ENCODE peak calls at places on chromosomes 6 and 20, in seven cellular contexts. Y is lung; O is cardiac muscle cell; J is SW480; G is SJSA1; V is T-helper 2 cell treated with Interferon-gamma antibody and Interleukin-4, amounts not matched to agents 5 μg/mL and 100 μg/mL, for 36 hours; T is iPS-NIHi11. N is an unnamed sample.
A peak's percentile ranks its signal among the peaks of the same experiment; 100 is the strongest.

GRCh38 chr6:4259391-4259790 is 124.0 kb upstream of the ECI2 start:
- DNase-seq in Y (no peak), O (no peak), J (no peak), G (no peak), V (no peak), T (no peak), N (no peak)

GRCh38 chr6:124958759-124959354 is 3.4 kb upstream of the RNF217 start:
- DNase-seq in Y (no peak), O (no peak), J (peak; percentile 42), G (no peak), V (no peak), T (no peak), N (no peak)

GRCh38 chr6:157069585-157069984 is 253.7 kb downstream of the TMEM242 start:
- DNase-seq in Y (no peak), O (peak; percentile 24), J (no peak), G (no peak), V (no peak), T (peak; percentile 21), N (no peak)

GRCh38 chr20:35560105-35560511 is 18.2 kb downstream of the ERGIC3 start:
- DNase-seq in Y (no peak), O (no peak), J (no peak), G (no peak), V (no peak), T (no peak), N (no peak)

GRCh38 chr20:64116541-64117423 is 9.4 kb upstream of the NPBWR2 start:
- DNase-seq in Y (no peak), O (no peak), J (no peak), G (peak; percentile 42), V (peak; percentile 3), T (peak; percentile 7), N (no peak)

GRCh38 chr6:168216139-168216538 is 103.4 kb downstream of the DACT2 start:
- DNase-seq in Y (no peak), O (no peak), J (no peak), G (no peak), V (no peak), T (peak; percentile 53), N (no peak)

GRCh38 chr6:38156818-38157565 is 337.5 kb downstream of the ZFAND3 start:
- DNase-seq in Y (no peak), O (no peak), J (no peak), G (no peak), V (no peak), T (no peak), N (no peak)

GRCh38 chr20:53774487-53775203 is 181.0 kb upstream of the ZNF217 start:
- DNase-seq in Y (no peak), O (no peak), J (peak; percentile 94), G (peak; percentile 73), V (no peak), T (no peak), N (no peak)

GRCh38 chr6:21752054-21752811 is 158.7 kb downstream of the SOX4 start:
- DNase-seq in Y (no peak), O (no peak), J (no peak), G (peak; percentile 75), V (no peak), T (no peak), N (no peak)

GRCh38 chr20:37907677-37908397 is 4.9 kb downstream of the VSTM2L start:
- DNase-seq in Y (no peak), O (no peak), J (no peak), G (peak; percentile 82), V (no peak), T (peak; percentile 74), N (no peak)

GRCh38 chr20:59785986-59786753 is 147.3 kb downstream of the SYCP2 start:
- DNase-seq in Y (no peak), O (no peak), J (no peak), G (peak; percentile 31), V (no peak), T (no peak), N (no peak)

GRCh38 chr20:8299921-8300320 is 167.9 kb downstream of the PLCB1 start:
- DNase-seq in Y (no peak), O (no peak), J (no peak), G (no peak), V (no peak), T (no peak), N (no peak)

GRCh38 chr6:20747996-20748395 is 213.7 kb downstream of the CDKAL1 start:
- DNase-seq in Y (no peak), O (no peak), J (no peak), G (no peak), V (no peak), T (no peak), N (no peak)

GRCh38 chr6:41785689-41786450 is 1.6 kb upstream of the TOMM6 start:
- DNase-seq in Y (no peak), O (no peak), J (no peak), G (no peak), V (no peak), T (peak; percentile 49), N (no peak)

GRCh38 chr6:24752917-24753486 is 21.7 kb upstream of the GMNN start:
- DNase-seq in Y (no peak), O (no peak), J (no peak), G (no peak), V (no peak), T (no peak), N (peak; percentile 32)

N was measured in HepG2.